ENCODE peak calls at places on chromosome 12, in ten cellular contexts. One of them, this sample, is unnamed.

GRCh38 chr12:107593713-107594381 is 91.8 kb upstream of the PWP1 start:
- DNase-seq in cortex of kidney: no peak
- DNase-seq in trophoblast cell: peak
- DNase-seq in T-helper 2 cell: no peak
- DNase-seq in fibroblast of gingiva: no peak
- DNase-seq in activated naive CD4-positive, alpha-beta T cell treated with Interleukin-2 at 50 U/mL for 16 hours: no peak
- DNase-seq in activated T-helper 1 cell treated with Interleukin-2 at 50 U/mL for 16 hours: no peak
- DNase-seq in CD8-positive, alpha-beta T cell: no peak
- DNase-seq in ACHN: peak
- DNase-seq in substantia nigra: no peak
- DNase-seq in this sample: no peak

GRCh38 chr12:65941388-65941787 is 117.1 kb downstream of the HMGA2 start:
- DNase-seq in cortex of kidney: no peak
- DNase-seq in trophoblast cell: no peak
- DNase-seq in T-helper 2 cell: no peak
- DNase-seq in fibroblast of gingiva: peak
- DNase-seq in activated naive CD4-positive, alpha-beta T cell treated with Interleukin-2 at 50 U/mL for 16 hours: no peak
- DNase-seq in activated T-helper 1 cell treated with Interleukin-2 at 50 U/mL for 16 hours: no peak
- DNase-seq in CD8-positive, alpha-beta T cell: no peak
- DNase-seq in ACHN: peak
- DNase-seq in substantia nigra: no peak
- DNase-seq in this sample: no peak

GRCh38 chr12:6765048-6765633 is 1.0 kb upstream of the PTMS start:
- DNase-seq in cortex of kidney: no peak
- DNase-seq in trophoblast cell: no peak
- DNase-seq in T-helper 2 cell: no peak
- DNase-seq in fibroblast of gingiva: no peak
- DNase-seq in activated naive CD4-positive, alpha-beta T cell treated with Interleukin-2 at 50 U/mL for 16 hours: no peak
- DNase-seq in activated T-helper 1 cell treated with Interleukin-2 at 50 U/mL for 16 hours: no peak
- DNase-seq in CD8-positive, alpha-beta T cell: no peak
- DNase-seq in ACHN: peak
- DNase-seq in substantia nigra: no peak
- DNase-seq in this sample: no peak

GRCh38 chr12:120534203-120534702 is at the start of gene RNF10:
- DNase-seq in cortex of kidney: no peak
- DNase-seq in trophoblast cell: peak
- DNase-seq in T-helper 2 cell: peak
- DNase-seq in fibroblast of gingiva: peak
- DNase-seq in activated naive CD4-positive, alpha-beta T cell treated with Interleukin-2 at 50 U/mL for 16 hours: peak
- DNase-seq in activated T-helper 1 cell treated with Interleukin-2 at 50 U/mL for 16 hours: peak
- DNase-seq in CD8-positive, alpha-beta T cell: peak
- DNase-seq in ACHN: peak
- DNase-seq in substantia nigra: peak
- DNase-seq in this sample: peak

GRCh38 chr12:105474672-105475071 is 144.2 kb downstream of the C12orf75 start:
- DNase-seq in cortex of kidney: no peak
- DNase-seq in trophoblast cell: peak
- DNase-seq in T-helper 2 cell: no peak
- DNase-seq in fibroblast of gingiva: no peak
- DNase-seq in activated naive CD4-positive, alpha-beta T cell treated with Interleukin-2 at 50 U/mL for 16 hours: no peak
- DNase-seq in activated T-helper 1 cell treated with Interleukin-2 at 50 U/mL for 16 hours: no peak
- DNase-seq in CD8-positive, alpha-beta T cell: no peak
- DNase-seq in ACHN: no peak
- DNase-seq in substantia nigra: no peak
- DNase-seq in this sample: no peak

GRCh38 chr12:107761502-107761904 is 566 bp upstream of the PRDM4 start:
- DNase-seq in cortex of kidney: no peak
- DNase-seq in trophoblast cell: no peak
- DNase-seq in T-helper 2 cell: no peak
- DNase-seq in fibroblast of gingiva: no peak
- DNase-seq in activated naive CD4-positive, alpha-beta T cell treated with Interleukin-2 at 50 U/mL for 16 hours: peak
- DNase-seq in activated T-helper 1 cell treated with Interleukin-2 at 50 U/mL for 16 hours: no peak
- DNase-seq in CD8-positive, alpha-beta T cell: no peak
- DNase-seq in ACHN: no peak
- DNase-seq in substantia nigra: no peak
- DNase-seq in this sample: no peak

GRCh38 chr12:10607885-10608458 is 5.4 kb downstream of the MAGOHB start:
- DNase-seq in cortex of kidney: no peak
- DNase-seq in trophoblast cell: no peak
- DNase-seq in T-helper 2 cell: no peak
- DNase-seq in fibroblast of gingiva: no peak
- DNase-seq in activated naive CD4-positive, alpha-beta T cell treated with Interleukin-2 at 50 U/mL for 16 hours: no peak
- DNase-seq in activated T-helper 1 cell treated with Interleukin-2 at 50 U/mL for 16 hours: no peak
- DNase-seq in CD8-positive, alpha-beta T cell: peak
- DNase-seq in ACHN: peak
- DNase-seq in substantia nigra: no peak
- DNase-seq in this sample: no peak

GRCh38 chr12:96218989-96219678 is 25.0 kb downstream of the ELK3 start:
- DNase-seq in cortex of kidney: no peak
- DNase-seq in trophoblast cell: peak
- DNase-seq in T-helper 2 cell: no peak
- DNase-seq in fibroblast of gingiva: no peak
- DNase-seq in activated naive CD4-positive, alpha-beta T cell treated with Interleukin-2 at 50 U/mL for 16 hours: no peak
- DNase-seq in activated T-helper 1 cell treated with Interleukin-2 at 50 U/mL for 16 hours: no peak
- DNase-seq in CD8-positive, alpha-beta T cell: no peak
- DNase-seq in ACHN: peak
- DNase-seq in substantia nigra: no peak
- DNase-seq in this sample: no peak

GRCh38 chr12:105522166-105522825 is 191.8 kb downstream of the C12orf75 start:
- DNase-seq in cortex of kidney: no peak
- DNase-seq in trophoblast cell: peak
- DNase-seq in T-helper 2 cell: no peak
- DNase-seq in fibroblast of gingiva: no peak
- DNase-seq in activated naive CD4-positive, alpha-beta T cell treated with Interleukin-2 at 50 U/mL for 16 hours: no peak
- DNase-seq in activated T-helper 1 cell treated with Interleukin-2 at 50 U/mL for 16 hours: no peak
- DNase-seq in CD8-positive, alpha-beta T cell: no peak
- DNase-seq in ACHN: no peak
- DNase-seq in substantia nigra: no peak
- DNase-seq in this sample: no peak

GRCh38 chr12:13183621-13184020 is 12.9 kb upstream of the EMP1 start:
- DNase-seq in cortex of kidney: no peak
- DNase-seq in trophoblast cell: no peak
- DNase-seq in T-helper 2 cell: no peak
- DNase-seq in fibroblast of gingiva: no peak
- DNase-seq in activated naive CD4-positive, alpha-beta T cell treated with Interleukin-2 at 50 U/mL for 16 hours: no peak
- DNase-seq in activated T-helper 1 cell treated with Interleukin-2 at 50 U/mL for 16 hours: no peak
- DNase-seq in CD8-positive, alpha-beta T cell: no peak
- DNase-seq in ACHN: no peak
- DNase-seq in substantia nigra: no peak
- DNase-seq in this sample: no peak

GRCh38 chr12:41514907-41515306 is 326.8 kb downstream of the PDZRN4 start:
- DNase-seq in cortex of kidney: no peak
- DNase-seq in trophoblast cell: no peak
- DNase-seq in T-helper 2 cell: no peak
- DNase-seq in fibroblast of gingiva: no peak
- DNase-seq in activated naive CD4-positive, alpha-beta T cell treated with Interleukin-2 at 50 U/mL for 16 hours: no peak
- DNase-seq in activated T-helper 1 cell treated with Interleukin-2 at 50 U/mL for 16 hours: no peak
- DNase-seq in CD8-positive, alpha-beta T cell: no peak
- DNase-seq in ACHN: peak
- DNase-seq in substantia nigra: no peak
- DNase-seq in this sample: no peak

GRCh38 chr12:104207416-104207941 is 8.1 kb upstream of the TXNRD1 start:
- DNase-seq in cortex of kidney: no peak
- DNase-seq in trophoblast cell: no peak
- DNase-seq in T-helper 2 cell: no peak
- DNase-seq in fibroblast of gingiva: no peak
- DNase-seq in activated naive CD4-positive, alpha-beta T cell treated with Interleukin-2 at 50 U/mL for 16 hours: no peak
- DNase-seq in activated T-helper 1 cell treated with Interleukin-2 at 50 U/mL for 16 hours: no peak
- DNase-seq in CD8-positive, alpha-beta T cell: no peak
- DNase-seq in ACHN: no peak
- DNase-seq in substantia nigra: no peak
- DNase-seq in this sample: no peak

GRCh38 chr12:10638728-10639127 is 25.3 kb upstream of the MAGOHB start:
- DNase-seq in cortex of kidney: no peak
- DNase-seq in trophoblast cell: no peak
- DNase-seq in T-helper 2 cell: no peak
- DNase-seq in fibroblast of gingiva: no peak
- DNase-seq in activated naive CD4-positive, alpha-beta T cell treated with Interleukin-2 at 50 U/mL for 16 hours: no peak
- DNase-seq in activated T-helper 1 cell treated with Interleukin-2 at 50 U/mL for 16 hours: no peak
- DNase-seq in CD8-positive, alpha-beta T cell: no peak
- DNase-seq in ACHN: no peak
- DNase-seq in substantia nigra: no peak
- DNase-seq in this sample: no peak

This sample was measured in occipital lobe.